ENCODE peak calls at places on chromosomes 4 and X, in five cellular contexts. O is CD8-positive, alpha-beta memory T cell; H is body of pancreas; Q is adrenal gland; I is colonic mucosa. S is an unnamed sample.

GRCh38 chr4:53365121-53365485 is 758 bp downstream of the SCFD2 start:
- DNase-seq in H (no peak), I (peak; percentile 29), Q (no peak), O (no peak), S (no peak)

GRCh38 chr4:10006604-10007435 is 14.5 kb downstream of the SLC2A9 start:
- DNase-seq in Q (no peak), H (peak; percentile 68), I (peak; percentile 90), O (no peak), S (no peak)

GRCh38 chr4:159455675-159456235 is 352.9 kb downstream of the RAPGEF2 start:
- DNase-seq in Q (peak; percentile 15), I (no peak), H (no peak), O (no peak), S (peak; percentile 60)

GRCh38 chr4:80963051-80963450 is 67.5 kb upstream of the BMP3 start:
- DNase-seq in O (no peak), Q (no peak), I (no peak), H (no peak), S (no peak)

GRCh38 chr4:101125045-101125713 is 222.1 kb downstream of the PPP3CA start:
- DNase-seq in H (no peak), O (no peak), I (no peak), Q (no peak), S (no peak)

GRCh38 chr4:61992351-61992750 is 792.2 kb downstream of the ADGRL3 start:
- DNase-seq in H (no peak), O (no peak), Q (no peak), I (no peak), S (no peak)

GRCh38 chr4:101972791-101973190 is 182.3 kb downstream of the BANK1 start:
- DNase-seq in H (no peak), O (no peak), Q (no peak), I (no peak), S (no peak)

GRCh38 chrX:7568597-7568996 is 274.4 kb upstream of the VCX start:
- DNase-seq in O (no peak), Q (no peak), H (no peak), I (no peak), S (no peak)

GRCh38 chr4:105594094-105595010 is 41.9 kb downstream of the ARHGEF38 start:
- DNase-seq in O (no peak), Q (no peak), I (no peak), H (no peak), S (no peak)

GRCh38 chr4:14115106-14115505 is 487.6 kb upstream of the BOD1L1 start:
- DNase-seq in I (no peak), H (no peak), Q (no peak), O (no peak), S (no peak)

GRCh38 chrX:132463411-132463810 is 25.4 kb downstream of the MBNL3 start:
- DNase-seq in Q (no peak), O (no peak), H (no peak), I (peak; percentile 41), S (no peak)

GRCh38 chr4:24887881-24888430 is 24.9 kb downstream of the CCDC149 start:
- DNase-seq in H (no peak), O (no peak), Q (no peak), I (no peak), S (no peak)

GRCh38 chrX:153935326-153935851 is 552 bp upstream of the NAA10 start:
- DNase-seq in I (no peak), H (no peak), O (no peak), Q (no peak), S (no peak)

GRCh38 chrX:104668550-104668949 is 102.6 kb downstream of the IL1RAPL2 start:
- DNase-seq in Q (no peak), I (no peak), H (no peak), O (no peak), S (no peak)

GRCh38 chr4:6516762-6517161 is 44.3 kb upstream of the PPP2R2C start:
- DNase-seq in I (no peak), O (no peak), H (no peak), Q (no peak), S (no peak)

GRCh38 chr4:105191621-105192210 is 45.0 kb downstream of the TET2 start:
- DNase-seq in I (no peak), H (no peak), O (no peak), Q (no peak), S (no peak)

GRCh38 chr4:87065016-87065415 is 130.2 kb downstream of the AFF1 start:
- DNase-seq in Q (no peak), H (no peak), O (no peak), I (no peak), S (no peak)

GRCh38 chrX:37993857-37994619 is 12.3 kb upstream of the SYTL5 start:
- DNase-seq in I (peak; percentile 72), H (peak; percentile 86), Q (no peak), O (peak; percentile 5), S (no peak)

GRCh38 chr4:83043801-83044407 is 8.9 kb downstream of the COPS4 start:
- DNase-seq in H (no peak), O (no peak), I (no peak), Q (no peak), S (no peak)

GRCh38 chr4:98861100-98861499 is 67.8 kb downstream of the EIF4E start:
- DNase-seq in I (no peak), O (no peak), H (no peak), Q (no peak), S (no peak)
- H3K4me1 ChIP-seq in I (no peaks in the 10 kb centered on the region), O (no peaks in the 10 kb centered on the region), H (no peaks in the 10 kb centered on the region), Q (no peaks in the 10 kb centered on the region), S (no peaks in the 10 kb centered on the region)

GRCh38 chr4:185109736-185110135 is 33.3 kb upstream of the SLC25A4 start:
- DNase-seq in I (no peak), O (no peak), Q (no peak), H (no peak), S (no peak)
- H3K27ac ChIP-seq in I (no peak overlapping the region), O (no peak overlapping the region), Q (no peak overlapping the region), H (peak overlapping the region; percentile 74), S (no peak overlapping the region)

DNA sequence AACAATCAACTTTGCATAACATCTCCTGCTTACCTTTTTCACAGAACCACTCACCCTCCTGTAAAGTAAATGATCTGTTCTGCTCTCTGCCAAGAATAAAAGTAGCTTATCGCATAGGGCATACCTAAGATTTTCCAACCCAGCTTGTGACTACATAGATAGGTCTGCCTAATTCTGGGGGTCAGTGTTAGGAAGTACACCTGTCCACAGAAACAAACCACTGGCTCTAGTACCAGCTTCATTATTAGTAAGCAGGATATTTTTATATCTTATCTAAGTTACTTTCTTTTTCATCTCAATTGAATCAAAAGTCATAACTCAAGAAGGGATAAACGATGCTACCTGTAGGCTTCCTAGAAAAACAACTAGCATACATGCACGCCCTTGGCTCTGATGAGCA is 23.8 kb downstream of the CXCL1 start:
- DNase-seq in H (no peak), O (no peak), Q (no peak), I (no peak), S (no peak)
- H3K4me3 ChIP-seq in H (no peak overlapping the region), O (no peak overlapping the region), Q (no peak overlapping the region), I (no peak overlapping the region), S (no peak overlapping the region)

GRCh38 chr4:181956502-181956901 is 286.7 kb upstream of the TENM3 start:
- DNase-seq in Q (no peak), O (no peak), H (no peak), I (no peak), S (no peak)
- H3K4me1 ChIP-seq in Q (peaks cover 9% of the 10 kb centered on the region), O (no peaks in the 10 kb centered on the region), H (no peaks in the 10 kb centered on the region), I (no peaks in the 10 kb centered on the region), S (peaks cover 68% of the 10 kb centered on the region)

DNA sequence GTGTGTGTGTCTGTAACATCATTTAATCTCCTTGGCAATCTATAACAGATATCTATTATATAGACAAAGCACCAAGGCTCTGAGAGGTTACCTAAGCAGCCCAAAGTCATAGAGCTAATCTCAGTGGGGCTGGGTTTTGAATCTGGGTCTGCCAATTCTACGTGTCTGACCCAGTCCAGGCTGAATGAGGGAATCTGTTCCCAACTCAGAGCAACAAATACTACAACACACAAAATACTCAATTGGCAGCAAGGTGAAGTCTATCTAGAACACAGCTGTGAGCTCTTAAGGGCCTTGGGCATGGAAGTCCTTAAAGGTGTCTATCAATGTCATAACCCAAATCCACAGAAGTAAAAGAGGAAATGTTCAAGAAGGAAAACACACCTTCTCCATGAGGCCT is 47.5 kb upstream of the NAP1L5 start:
- DNase-seq in H (no peak), I (no peak), O (no peak), Q (no peak), S (no peak)
- H3K27ac ChIP-seq in H (no peak overlapping the region), I (no peak overlapping the region), O (no peak overlapping the region), Q (peak overlapping the region; percentile 77), S (no peak overlapping the region)